ENCODE peak calls at places on chromosomes 4 and X, in six cellular contexts. One of them, this sample, is unnamed.
A peak's percentile ranks its signal among the peaks of the same experiment; 100 is the strongest.

GRCh38 chr4:143384381-143384994 is 47.8 kb downstream of the GAB1 start:
- DNase-seq in GM12878: no peak
- DNase-seq in A549: no peak
- DNase-seq in HepG2: no peak
- DNase-seq in NB4: no peak
- DNase-seq in K562: no peak
- DNase-seq in this sample: peak; percentile 65

GRCh38 chr4:143397335-143397734 is 60.7 kb downstream of the GAB1 start:
- DNase-seq in GM12878: no peak
- DNase-seq in A549: no peak
- DNase-seq in HepG2: no peak
- DNase-seq in NB4: no peak
- DNase-seq in K562: no peak
- DNase-seq in this sample: peak; percentile 68

GRCh38 chrX:138191998-138192397 is 519.5 kb downstream of the FGF13 start:
- DNase-seq in GM12878: no peak
- DNase-seq in A549: peak; percentile 32
- DNase-seq in HepG2: peak; percentile 4
- DNase-seq in NB4: peak; percentile 51
- DNase-seq in K562: peak; percentile 20
- DNase-seq in this sample: no peak

GRCh38 chr4:148445071-148445902 is 3.1 kb upstream of the NR3C2 start:
- DNase-seq in GM12878: no peak
- DNase-seq in A549: no peak
- DNase-seq in HepG2: no peak
- DNase-seq in NB4: no peak
- DNase-seq in K562: peak; percentile 42
- DNase-seq in this sample: peak; percentile 71

GRCh38 chr4:7426525-7427171 is 8.1 kb downstream of the PSAPL1 start:
- DNase-seq in GM12878: no peak
- DNase-seq in A549: no peak
- DNase-seq in HepG2: no peak
- DNase-seq in NB4: no peak
- DNase-seq in K562: no peak
- DNase-seq in this sample: no peak

GRCh38 chrX:38326086-38326485 is 1.2 kb downstream of the RPGR start:
- DNase-seq in GM12878: no peak
- DNase-seq in A549: no peak
- DNase-seq in HepG2: no peak
- DNase-seq in NB4: no peak
- DNase-seq in K562: no peak
- DNase-seq in this sample: peak; percentile 44

GRCh38 chr4:125796138-125796537 is 481.4 kb downstream of the FAT4 start:
- DNase-seq in GM12878: no peak
- DNase-seq in A549: no peak
- DNase-seq in HepG2: no peak
- DNase-seq in NB4: no peak
- DNase-seq in K562: no peak
- DNase-seq in this sample: peak; percentile 28

GRCh38 chr4:92198711-92199110 is 105.1 kb upstream of the GRID2 start:
- DNase-seq in GM12878: no peak
- DNase-seq in A549: no peak
- DNase-seq in HepG2: no peak
- DNase-seq in NB4: no peak
- DNase-seq in K562: no peak
- DNase-seq in this sample: no peak

GRCh38 chrX:108090474-108091265 is 672 bp downstream of the PSMD10 start:
- DNase-seq in GM12878: no peak
- DNase-seq in A549: peak; percentile 25
- DNase-seq in HepG2: peak; percentile 13
- DNase-seq in NB4: peak; percentile 22
- DNase-seq in K562: no peak
- DNase-seq in this sample: peak; percentile 39

GRCh38 chrX:24364326-24364725 is 3.9 kb downstream of the SUPT20HL1 start:
- DNase-seq in GM12878: no peak
- DNase-seq in A549: no peak
- DNase-seq in HepG2: no peak
- DNase-seq in NB4: no peak
- DNase-seq in K562: no peak
- DNase-seq in this sample: no peak

GRCh38 chr4:54800831-54801530 is 143.2 kb downstream of the KIT start:
- DNase-seq in GM12878: no peak
- DNase-seq in A549: no peak
- DNase-seq in HepG2: no peak
- DNase-seq in NB4: peak; percentile 75
- DNase-seq in K562: no peak
- DNase-seq in this sample: no peak

GRCh38 chrX:30635630-30636029 is 17.6 kb upstream of the GK start:
- DNase-seq in GM12878: no peak
- DNase-seq in A549: no peak
- DNase-seq in HepG2: no peak
- DNase-seq in NB4: peak; percentile 45
- DNase-seq in K562: peak; percentile 12
- DNase-seq in this sample: peak; percentile 1

GRCh38 chrX:6778547-6779231 is 243.8 kb upstream of the VCX3A start:
- DNase-seq in GM12878: no peak
- DNase-seq in A549: no peak
- DNase-seq in HepG2: no peak
- DNase-seq in NB4: no peak
- DNase-seq in K562: no peak
- DNase-seq in this sample: no peak

GRCh38 chr4:107561481-107561880 is 158.6 kb downstream of the PAPSS1 start:
- DNase-seq in GM12878: no peak
- DNase-seq in A549: no peak
- DNase-seq in HepG2: no peak
- DNase-seq in NB4: no peak
- DNase-seq in K562: no peak
- DNase-seq in this sample: peak; percentile 83

GRCh38 chrX:57119416-57119815 is 1.9 kb downstream of the SPIN2B start:
- DNase-seq in GM12878: no peak
- DNase-seq in A549: no peak
- DNase-seq in HepG2: no peak
- DNase-seq in NB4: no peak
- DNase-seq in K562: no peak
- DNase-seq in this sample: no peak

GRCh38 chr4:2263701-2264321 is 1.9 kb upstream of the MXD4 start:
- DNase-seq in GM12878: no peak
- DNase-seq in A549: no peak
- DNase-seq in HepG2: no peak
- DNase-seq in NB4: no peak
- DNase-seq in K562: no peak
- DNase-seq in this sample: no peak

GRCh38 chr4:69321153-69321729 is 41.0 kb downstream of the UGT2B28 start:
- DNase-seq in GM12878: no peak
- DNase-seq in A549: no peak
- DNase-seq in HepG2: no peak
- DNase-seq in NB4: no peak
- DNase-seq in K562: no peak
- DNase-seq in this sample: no peak

GRCh38 chrX:13752646-13753045 is 18.1 kb downstream of the OFD1 start:
- DNase-seq in GM12878: no peak
- DNase-seq in A549: no peak
- DNase-seq in HepG2: no peak
- DNase-seq in NB4: peak; percentile 79
- DNase-seq in K562: no peak
- DNase-seq in this sample: no peak

GRCh38 chr4:126583509-126583908 is 1049.2 kb upstream of the INTU start:
- DNase-seq in GM12878: no peak
- DNase-seq in A549: peak; percentile 3
- DNase-seq in HepG2: peak; percentile 10
- DNase-seq in NB4: peak; percentile 31
- DNase-seq in K562: no peak
- DNase-seq in this sample: peak; percentile 6

GRCh38 chr4:148268835-148269234 is 173.4 kb downstream of the NR3C2 start:
- DNase-seq in GM12878: no peak
- DNase-seq in A549: no peak
- DNase-seq in HepG2: no peak
- DNase-seq in NB4: no peak
- DNase-seq in K562: no peak
- DNase-seq in this sample: no peak

GRCh38 chr4:56129431-56129861 is 180.7 kb downstream of the CEP135 start:
- DNase-seq in GM12878: no peak
- DNase-seq in A549: peak; percentile 48
- DNase-seq in HepG2: peak; percentile 56
- DNase-seq in NB4: peak; percentile 29
- DNase-seq in K562: no peak
- DNase-seq in this sample: no peak

GRCh38 chr4:83255584-83255983 is 29.0 kb downstream of the COQ2 start:
- DNase-seq in GM12878: no peak
- DNase-seq in A549: peak; percentile 81
- DNase-seq in HepG2: no peak
- DNase-seq in NB4: no peak
- DNase-seq in K562: no peak
- DNase-seq in this sample: peak; percentile 96

GRCh38 chr4:88659061-88659889 is 38.4 kb downstream of the NAP1L5 start:
- DNase-seq in GM12878: peak; percentile 9
- DNase-seq in A549: peak; percentile 67
- DNase-seq in HepG2: peak; percentile 52
- DNase-seq in NB4: peak; percentile 20
- DNase-seq in K562: peak; percentile 22
- DNase-seq in this sample: peak; percentile 83

GRCh38 chr4:169620846-169621228 is 459 bp downstream of the CLCN3 start:
- DNase-seq in GM12878: no peak
- DNase-seq in A549: peak; percentile 20
- DNase-seq in HepG2: peak; percentile 16
- DNase-seq in NB4: no peak
- DNase-seq in K562: no peak
- DNase-seq in this sample: peak; percentile 64

GRCh38 chrX:48071064-48071985 is at the start of gene ZNF630:
- DNase-seq in GM12878: peak; percentile 43
- DNase-seq in A549: peak; percentile 72
- DNase-seq in HepG2: no peak
- DNase-seq in NB4: no peak
- DNase-seq in K562: peak; percentile 39
- DNase-seq in this sample: peak; percentile 70

GRCh38 chrX:7233632-7234406 is 85.9 kb upstream of the PUDP start:
- DNase-seq in GM12878: no peak
- DNase-seq in A549: no peak
- DNase-seq in HepG2: no peak
- DNase-seq in NB4: peak; percentile 17
- DNase-seq in K562: no peak
- DNase-seq in this sample: no peak

GRCh38 chr4:9926591-9926990 is 94.7 kb downstream of the SLC2A9 start:
- DNase-seq in GM12878: no peak
- DNase-seq in A549: no peak
- DNase-seq in HepG2: no peak
- DNase-seq in NB4: no peak
- DNase-seq in K562: no peak
- DNase-seq in this sample: no peak

GRCh38 chrX:48468247-48468671 is 1.8 kb downstream of the SLC38A5 start:
- DNase-seq in GM12878: no peak
- DNase-seq in A549: no peak
- DNase-seq in HepG2: no peak
- DNase-seq in NB4: peak; percentile 74
- DNase-seq in K562: peak; percentile 77
- DNase-seq in this sample: no peak

GRCh38 chr4:119040261-119040660 is 95.4 kb upstream of the MYOZ2 start:
- DNase-seq in GM12878: no peak
- DNase-seq in A549: no peak
- DNase-seq in HepG2: no peak
- DNase-seq in NB4: no peak
- DNase-seq in K562: no peak
- DNase-seq in this sample: no peak
- H3K4me3 ChIP-seq in GM12878: no peak overlapping the region
- H3K4me3 ChIP-seq in A549: no peak overlapping the region
- H3K4me3 ChIP-seq in HepG2: no peak overlapping the region
- H3K4me3 ChIP-seq in NB4: no peak overlapping the region
- H3K4me3 ChIP-seq in K562: no peak overlapping the region
- H3K4me3 ChIP-seq in this sample: no peak overlapping the region

DNA sequence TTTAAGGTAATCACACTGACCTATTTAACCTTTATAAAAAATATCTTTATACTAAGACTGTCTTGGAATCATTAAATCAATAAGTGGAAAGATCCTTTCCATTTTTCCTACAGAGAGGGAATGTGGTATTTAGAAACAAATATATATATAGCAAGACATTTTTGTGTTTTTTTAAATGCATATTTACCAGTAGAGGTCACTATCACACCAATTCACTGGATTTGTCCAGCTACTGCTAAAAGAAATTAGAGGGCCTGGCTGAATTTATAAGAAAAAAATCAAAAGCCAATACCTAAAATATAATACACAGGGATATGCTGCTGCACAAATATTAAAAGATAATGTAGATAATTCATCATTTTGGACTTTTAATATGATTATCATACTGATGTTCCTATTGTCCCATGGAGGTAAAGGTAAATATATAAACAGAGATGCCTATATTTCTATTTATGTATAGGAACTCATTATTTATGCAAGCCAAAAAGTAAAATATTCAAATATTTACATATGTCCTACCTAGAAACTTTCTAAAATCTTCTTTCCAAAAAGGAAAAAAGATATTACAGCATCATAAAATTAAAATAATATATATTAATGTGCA is 69.5 kb downstream of the PDE5A start:
- DNase-seq in GM12878: no peak
- DNase-seq in A549: peak; percentile 37
- DNase-seq in HepG2: peak; percentile 39
- DNase-seq in NB4: peak; percentile 49
- DNase-seq in K562: peak; percentile 7
- DNase-seq in this sample: peak; percentile 61
- TF ChIP-seq MYC in GM12878: no peak
- TF ChIP-seq MYC in A549: no peak
- TF ChIP-seq MYC in HepG2: no peak
- TF ChIP-seq MYC in NB4: no peak
- TF ChIP-seq MYC in K562: no peak
- TF ChIP-seq MYC in this sample: no peak

DNA sequence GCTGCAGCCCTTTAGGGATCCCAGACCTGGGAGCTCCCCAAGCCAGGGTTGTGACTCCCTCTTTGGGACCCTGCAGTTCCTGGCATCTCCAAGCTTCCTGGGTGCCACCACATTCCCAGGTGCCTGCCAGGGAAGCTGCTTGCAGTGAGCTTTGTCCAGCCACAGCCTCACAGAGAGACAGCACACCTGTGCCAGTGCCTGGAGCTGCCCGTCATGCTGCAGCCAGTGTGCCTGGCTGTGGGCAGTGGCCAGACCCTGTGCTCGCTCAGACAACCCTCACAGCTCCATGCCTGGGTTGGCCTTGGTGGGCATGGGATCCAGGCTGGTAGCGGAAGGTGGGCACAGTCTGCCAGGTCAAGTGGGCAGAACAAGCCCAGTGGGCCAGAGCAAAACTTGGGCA is 36.0 kb downstream of the TMPRSS11A start:
- DNase-seq in GM12878: no peak
- DNase-seq in A549: no peak
- DNase-seq in HepG2: no peak
- DNase-seq in NB4: no peak
- DNase-seq in K562: no peak
- DNase-seq in this sample: no peak
- H3K4me3 ChIP-seq in GM12878: no peak overlapping the region
- H3K4me3 ChIP-seq in A549: no peak overlapping the region
- H3K4me3 ChIP-seq in HepG2: no peak overlapping the region
- H3K4me3 ChIP-seq in NB4: no peak overlapping the region
- H3K4me3 ChIP-seq in K562: no peak overlapping the region
- H3K4me3 ChIP-seq in this sample: no peak overlapping the region

GRCh38 chr4:111675746-111676145 is 469.5 kb upstream of the FAM241A start:
- DNase-seq in GM12878: no peak
- DNase-seq in A549: no peak
- DNase-seq in HepG2: no peak
- DNase-seq in NB4: no peak
- DNase-seq in K562: no peak
- DNase-seq in this sample: no peak

GRCh38 chr4:111666826-111667360 is 478.4 kb upstream of the FAM241A start:
- DNase-seq in GM12878: no peak
- DNase-seq in A549: no peak
- DNase-seq in HepG2: no peak
- DNase-seq in NB4: no peak
- DNase-seq in K562: no peak
- DNase-seq in this sample: no peak

GRCh38 chr4:111671756-111672155 is 473.5 kb upstream of the FAM241A start:
- DNase-seq in GM12878: no peak
- DNase-seq in A549: no peak
- DNase-seq in HepG2: no peak
- DNase-seq in NB4: no peak
- DNase-seq in K562: no peak
- DNase-seq in this sample: no peak
- TF ChIP-seq MYC in GM12878: no peak
- TF ChIP-seq MYC in A549: no peak
- TF ChIP-seq MYC in HepG2: no peak
- TF ChIP-seq MYC in NB4: no peak
- TF ChIP-seq MYC in K562: no peak
- TF ChIP-seq MYC in this sample: no peak

This sample was measured in endothelial cell of umbilical vein.